ENCODE peak calls at places on chromosomes 11 and 22, in eight cellular contexts. Q is NCI-H146; Y is iPS-NIHi11; M is stimulated activated CD4-positive, alpha-beta T cell treated with anti-CD3 and anti-CD28 coated beads, Interleukin-12 subunit alpha, Interleukin-12 subunit beta, amount 100 ng/mL, for 48 hours; I is NCI-H345; S is Kasumi-1; V is left ventricle myocardium inferior; H is activated CD4-positive, alpha-beta T cell treated with anti-CD3 and anti-CD28 coated beads for 24 hours. X is an unnamed sample.

GRCh38 chr22:48629631-48630443 is 1197.8 kb downstream of the BRD1 start:
- DNase-seq in Q (no peak), Y (no peak), M (no peak), I (no peak), S (no peak), V (no peak), H (no peak), X (no peak)

GRCh38 chr11:6404341-6405038 is 14.2 kb downstream of the SMPD1 start:
- DNase-seq in Q (no peak), Y (peak; percentile 55), M (no peak), I (no peak), S (no peak), V (no peak), H (no peak), X (peak; percentile 14)

GRCh38 chr11:134140961-134141490 is 72.2 kb downstream of the JAM3 start:
- DNase-seq in Q (no peak), Y (no peak), M (no peak), I (no peak), S (no peak), V (no peak), H (no peak), X (no peak)

GRCh38 chr22:17952273-17952801 is 72.0 kb downstream of the MICAL3 start:
- DNase-seq in Q (no peak), Y (no peak), M (no peak), I (no peak), S (no peak), V (no peak), H (no peak), X (no peak)

GRCh38 chr11:128772814-128773213 is 78.9 kb downstream of the FLI1 start:
- DNase-seq in Q (no peak), Y (no peak), M (no peak), I (peak; percentile 79), S (no peak), V (peak; percentile 59), H (no peak), X (peak; percentile 66)

GRCh38 chr11:78708388-78708787 is 133.7 kb upstream of the NARS2 start:
- DNase-seq in Q (no peak), Y (no peak), M (no peak), I (no peak), S (no peak), V (no peak), H (no peak), X (no peak)

GRCh38 chr22:36156515-36157419 is 3.8 kb downstream of the APOL3 start:
- DNase-seq in Q (no peak), Y (peak; percentile 59), M (peak; percentile 55), I (no peak), S (peak; percentile 23), V (peak; percentile 88), H (peak; percentile 73), X (no peak)

GRCh38 chr11:11520231-11521015 is 101.4 kb downstream of the GALNT18 start:
- DNase-seq in Q (no peak), Y (peak; percentile 25), M (no peak), I (no peak), S (no peak), V (no peak), H (no peak), X (no peak)

GRCh38 chr11:70579376-70579955 is 181.1 kb downstream of the CTTN start:
- DNase-seq in Q (no peak), Y (no peak), M (no peak), I (no peak), S (no peak), V (no peak), H (no peak), X (no peak)

GRCh38 chr11:6646631-6647281 is 8.9 kb downstream of the DCHS1 start:
- DNase-seq in Q (no peak), Y (no peak), M (no peak), I (no peak), S (peak; percentile 94), V (peak; percentile 60), H (no peak), X (no peak)

GRCh38 chr11:61061081-61061826 is 41.0 kb upstream of the CD5 start:
- DNase-seq in Q (no peak), Y (no peak), M (peak; percentile 89), I (no peak), S (no peak), V (no peak), H (peak; percentile 75), X (no peak)

GRCh38 chr22:24731786-24732185 is 42.7 kb downstream of the PIWIL3 start:
- DNase-seq in Q (no peak), Y (no peak), M (no peak), I (no peak), S (no peak), V (no peak), H (no peak), X (no peak)

X was measured in COR-L47.